ENCODE peak calls at places on chromosomes 6 and 20, in seven cellular contexts. One of them, this sample, is unnamed.

GRCh38 chr20:31833130-31833930 is 12.1 kb downstream of the FOXS1 start:
- DNase-seq in GM12892: peak; percentile 75
- DNase-seq in activated T-cell treated with anti-CD3 and anti-CD28 coated beads, Interleukin-2, amount 50 U/mL, for 72 hours: peak; percentile 74
- DNase-seq in RWPE1: peak; percentile 74
- DNase-seq in aorta: peak; percentile 92
- DNase-seq in GM23248: peak; percentile 52
- DNase-seq in HFFc6: no peak
- DNase-seq in this sample: peak; percentile 65

GRCh38 chr6:166597711-166598440 is 11.4 kb upstream of the RAMACL start:
- DNase-seq in GM12892: no peak
- DNase-seq in activated T-cell treated with anti-CD3 and anti-CD28 coated beads, Interleukin-2, amount 50 U/mL, for 72 hours: no peak
- DNase-seq in RWPE1: no peak
- DNase-seq in aorta: no peak
- DNase-seq in GM23248: no peak
- DNase-seq in HFFc6: no peak
- DNase-seq in this sample: no peak

GRCh38 chr6:116971959-116972358 is 94.9 kb downstream of the RFX6 start:
- DNase-seq in GM12892: no peak
- DNase-seq in activated T-cell treated with anti-CD3 and anti-CD28 coated beads, Interleukin-2, amount 50 U/mL, for 72 hours: peak; percentile 21
- DNase-seq in RWPE1: peak; percentile 13
- DNase-seq in aorta: no peak
- DNase-seq in GM23248: peak; percentile 58
- DNase-seq in HFFc6: peak; percentile 36
- DNase-seq in this sample: no peak

GRCh38 chr6:29414588-29414987 is at the start of gene OR12D1:
- DNase-seq in GM12892: no peak
- DNase-seq in activated T-cell treated with anti-CD3 and anti-CD28 coated beads, Interleukin-2, amount 50 U/mL, for 72 hours: no peak
- DNase-seq in RWPE1: peak; percentile 4
- DNase-seq in aorta: no peak
- DNase-seq in GM23248: no peak
- DNase-seq in HFFc6: no peak
- DNase-seq in this sample: no peak

GRCh38 chr6:82022614-82023102 is 224.9 kb downstream of the IBTK start:
- DNase-seq in GM12892: no peak
- DNase-seq in activated T-cell treated with anti-CD3 and anti-CD28 coated beads, Interleukin-2, amount 50 U/mL, for 72 hours: no peak
- DNase-seq in RWPE1: peak; percentile 53
- DNase-seq in aorta: no peak
- DNase-seq in GM23248: peak; percentile 77
- DNase-seq in HFFc6: peak; percentile 71
- DNase-seq in this sample: no peak

GRCh38 chr20:62361799-62362589 is 5.1 kb downstream of the LAMA5 start:
- DNase-seq in GM12892: no peak
- DNase-seq in activated T-cell treated with anti-CD3 and anti-CD28 coated beads, Interleukin-2, amount 50 U/mL, for 72 hours: no peak
- DNase-seq in RWPE1: peak; percentile 84
- DNase-seq in aorta: peak; percentile 80
- DNase-seq in GM23248: no peak
- DNase-seq in HFFc6: no peak
- DNase-seq in this sample: no peak

GRCh38 chr20:48916699-48917098 is 4.8 kb upstream of the ARFGEF2 start:
- DNase-seq in GM12892: no peak
- DNase-seq in activated T-cell treated with anti-CD3 and anti-CD28 coated beads, Interleukin-2, amount 50 U/mL, for 72 hours: no peak
- DNase-seq in RWPE1: no peak
- DNase-seq in aorta: no peak
- DNase-seq in GM23248: no peak
- DNase-seq in HFFc6: no peak
- DNase-seq in this sample: no peak

GRCh38 chr6:11659757-11660156 is 118.8 kb downstream of the ADTRP start:
- DNase-seq in GM12892: no peak
- DNase-seq in activated T-cell treated with anti-CD3 and anti-CD28 coated beads, Interleukin-2, amount 50 U/mL, for 72 hours: no peak
- DNase-seq in RWPE1: no peak
- DNase-seq in aorta: no peak
- DNase-seq in GM23248: no peak
- DNase-seq in HFFc6: no peak
- DNase-seq in this sample: no peak

GRCh38 chr6:121823437-121823851 is 388.0 kb downstream of the GJA1 start:
- DNase-seq in GM12892: no peak
- DNase-seq in activated T-cell treated with anti-CD3 and anti-CD28 coated beads, Interleukin-2, amount 50 U/mL, for 72 hours: no peak
- DNase-seq in RWPE1: peak; percentile 5
- DNase-seq in aorta: no peak
- DNase-seq in GM23248: peak; percentile 51
- DNase-seq in HFFc6: peak; percentile 38
- DNase-seq in this sample: no peak

GRCh38 chr6:105746539-105746938 is 339.6 kb upstream of the PRDM1 start:
- DNase-seq in GM12892: no peak
- DNase-seq in activated T-cell treated with anti-CD3 and anti-CD28 coated beads, Interleukin-2, amount 50 U/mL, for 72 hours: no peak
- DNase-seq in RWPE1: no peak
- DNase-seq in aorta: no peak
- DNase-seq in GM23248: no peak
- DNase-seq in HFFc6: no peak
- DNase-seq in this sample: no peak